ENCODE peak calls at places on chromosomes 12 and 14, in eight cellular contexts. P is A549; U is astrocyte of the cerebellum; H is CD4-positive, alpha-beta memory T cell; Y is fibroblast of lung; I is transverse colon; S is CD8-positive, alpha-beta memory T cell; K is CD8-positive, alpha-beta T cell. G is an unnamed sample.

GRCh38 chr12:25725874-25726273 is 172.8 kb upstream of the LMNTD1 start:
- DNase-seq in K (no peak), U (no peak), I (no peak), H (no peak), P (no peak), Y (peak), S (no peak), G (no peak)

GRCh38 chr14:81211844-81212243 is 8.9 kb downstream of the GTF2A1 start:
- DNase-seq in U (no peak), S (peak), I (no peak), K (no peak), H (peak), Y (peak), P (peak), G (no peak)

GRCh38 chr12:116065561-116065960 is 211.9 kb downstream of the MED13L start:
- DNase-seq in K (no peak), U (no peak), I (no peak), P (no peak), Y (peak), H (no peak), S (no peak), G (no peak)

GRCh38 chr12:4440187-4440941 is 5.3 kb downstream of the FGF6 start:
- DNase-seq in Y (no peak), H (no peak), S (no peak), U (no peak), P (no peak), K (no peak), I (no peak), G (no peak)

GRCh38 chr12:64796205-64796845 is 28.1 kb upstream of the TBC1D30 start:
- DNase-seq in K (peak), I (peak), U (peak), P (peak), S (peak), H (peak), Y (peak), G (peak)

GRCh38 chr12:5506821-5507231 is 74.9 kb downstream of the NTF3 start:
- DNase-seq in S (no peak), P (no peak), K (no peak), U (no peak), H (no peak), Y (no peak), I (no peak), G (no peak)

GRCh38 chr14:104367811-104368750 is 211.5 kb upstream of the C14orf180 start:
- DNase-seq in Y (no peak), H (no peak), U (no peak), S (no peak), I (no peak), K (no peak), P (no peak), G (no peak)

GRCh38 chr14:55438066-55438683 is 2.2 kb downstream of the TBPL2 start:
- DNase-seq in I (no peak), P (peak), U (peak), S (no peak), Y (peak), H (no peak), K (no peak), G (peak)

GRCh38 chr12:24742378-24742777 is 206.5 kb downstream of the BCAT1 start:
- DNase-seq in I (peak), Y (no peak), U (no peak), S (no peak), H (no peak), P (no peak), K (no peak), G (no peak)

GRCh38 chr14:69475194-69475818 is 9.2 kb upstream of the PLEKHD1 start:
- DNase-seq in Y (peak), S (no peak), P (peak), I (no peak), K (no peak), H (no peak), U (no peak), G (peak)

GRCh38 chr12:110449799-110450497 is at the start of gene ARPC3:
- DNase-seq in K (peak), H (peak), I (peak), Y (peak), P (peak), U (peak), S (peak), G (peak)

GRCh38 chr12:115419145-115419646 is 735.2 kb upstream of the TBX3 start:
- DNase-seq in P (no peak), I (no peak), Y (no peak), K (no peak), S (no peak), U (no peak), H (no peak), G (no peak)

GRCh38 chr14:72818998-72819397 is 74.9 kb downstream of the DPF3 start:
- DNase-seq in I (no peak), H (no peak), U (no peak), S (no peak), Y (no peak), P (no peak), K (no peak), G (no peak)

GRCh38 chr14:59103396-59103795 is 85.1 kb upstream of the DAAM1 start:
- DNase-seq in P (no peak), U (no peak), Y (peak), S (no peak), K (no peak), H (no peak), I (no peak), G (no peak)

GRCh38 chr12:46378530-46378929 is 6.0 kb upstream of the SLC38A2 start:
- DNase-seq in H (no peak), U (no peak), S (no peak), P (no peak), I (no peak), K (no peak), Y (no peak), G (no peak)

GRCh38 chr12:28497889-28498411 is 307.7 kb downstream of the CCDC91 start:
- DNase-seq in I (no peak), U (peak), H (no peak), Y (peak), K (no peak), P (peak), S (no peak), G (no peak)

GRCh38 chr14:77912754-77913556 is 113.0 kb downstream of the ADCK1 start:
- DNase-seq in K (no peak), I (no peak), U (no peak), P (no peak), S (no peak), H (no peak), Y (no peak), G (no peak)

GRCh38 chr14:23695220-23695999 is 59.2 kb downstream of the DHRS2 start:
- DNase-seq in H (no peak), I (no peak), S (no peak), P (no peak), Y (no peak), K (no peak), U (no peak), G (no peak)

GRCh38 chr12:104356231-104357115 is 52.9 kb downstream of the EID3 start:
- DNase-seq in H (no peak), I (no peak), U (no peak), S (no peak), K (no peak), Y (no peak), P (peak), G (no peak)

GRCh38 chr14:92932448-92933395 is 9.8 kb downstream of the CHGA start:
- DNase-seq in Y (no peak), S (no peak), P (no peak), H (no peak), I (no peak), K (no peak), U (no peak), G (no peak)

GRCh38 chr14:101116065-101116464 is 212.5 kb upstream of the RTL1 start:
- DNase-seq in K (peak), P (no peak), S (no peak), H (no peak), Y (no peak), I (no peak), U (no peak), G (no peak)

DNA sequence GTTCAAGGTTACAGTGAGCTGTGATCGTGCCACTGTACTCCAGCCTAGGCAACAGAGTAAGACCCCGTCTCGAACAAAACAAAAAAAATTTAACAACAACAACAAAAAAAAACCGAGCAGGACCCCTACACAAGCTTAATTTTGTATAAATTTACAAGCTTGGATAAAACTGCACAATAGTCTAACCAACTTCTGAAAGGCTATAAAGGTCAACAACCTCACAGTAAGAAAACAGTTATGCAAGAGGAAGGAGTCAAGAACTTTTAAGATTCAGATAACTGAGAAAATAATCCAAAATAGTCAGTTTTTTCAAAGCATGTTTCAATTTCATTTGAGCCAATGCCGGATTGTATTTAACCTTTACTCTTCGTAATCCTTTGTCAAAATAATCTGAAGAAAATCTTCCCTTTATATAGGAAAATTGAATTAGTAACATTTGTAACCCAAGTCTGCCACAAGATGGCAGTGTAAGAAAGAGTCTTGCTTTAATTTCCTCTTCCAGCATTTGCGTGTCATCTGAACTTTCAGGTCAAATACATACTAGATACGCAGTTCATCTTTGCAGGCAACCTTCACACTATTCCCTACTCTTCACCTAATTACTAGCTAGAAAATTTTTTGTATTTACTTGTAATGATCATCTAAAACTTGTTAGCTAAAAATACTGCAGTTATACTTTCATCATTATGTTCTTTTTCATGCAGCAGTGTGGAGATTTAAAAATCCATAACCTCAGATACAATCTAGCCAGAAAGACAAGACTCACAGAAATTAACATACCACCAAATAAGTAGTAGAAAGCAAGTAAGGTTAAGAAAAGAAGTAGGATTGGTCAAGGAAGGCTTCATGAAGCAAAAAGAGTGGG is 5.8 kb downstream of the CCNB1IP1 start:
- DNase-seq in I (no peak), U (peak), S (peak), P (peak), H (peak), Y (peak), K (no peak), G (peak)
- H3K4me3 ChIP-seq in I (no peak), U (no peak), S (no peak), P (no peak), H (no peak), Y (no peak), K (no peak), G (no peak)

DNA sequence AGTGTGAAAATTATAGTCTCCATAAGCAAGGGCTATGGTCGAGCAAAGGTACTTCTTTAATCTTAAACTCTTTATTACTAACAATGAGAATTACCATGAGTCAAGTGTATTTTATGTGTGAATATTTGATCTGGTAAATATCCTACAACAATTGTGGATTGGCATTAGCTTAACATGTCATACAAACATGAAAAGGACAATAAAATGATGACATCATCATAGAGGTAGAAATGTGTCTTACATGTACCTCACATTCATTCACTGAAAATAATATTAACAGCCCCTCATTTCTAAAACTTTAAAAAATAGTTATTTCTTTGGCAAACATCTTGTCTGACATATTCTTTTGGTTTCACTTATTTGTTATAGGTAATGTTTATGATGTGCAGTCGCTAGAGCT is 355.0 kb downstream of the NAV3 start:
- DNase-seq in U (no peak), K (no peak), H (no peak), P (no peak), S (no peak), I (no peak), Y (no peak), G (no peak)
- H3K4me3 ChIP-seq in U (no peak), K (no peak), H (no peak), P (no peak), S (no peak), I (no peak), Y (no peak), G (no peak)

GRCh38 chr12:122244565-122245371 is 18.9 kb upstream of the DIABLO start:
- DNase-seq in P (no peak), U (no peak), I (no peak), K (peak), Y (no peak), S (no peak), H (peak), G (peak)
- H3K4me3 ChIP-seq in P (no peak), U (no peak), I (no peak), K (peak), Y (no peak), S (peak), H (peak), G (peak)

GRCh38 chr12:45357547-45358417 is 141.9 kb downstream of the ANO6 start:
- DNase-seq in Y (peak), I (no peak), S (no peak), U (no peak), H (no peak), K (no peak), P (no peak), G (no peak)
- H3K4me3 ChIP-seq in Y (no peak), I (no peak), S (no peak), U (no peak), H (no peak), K (no peak), P (no peak), G (no peak)

DNA sequence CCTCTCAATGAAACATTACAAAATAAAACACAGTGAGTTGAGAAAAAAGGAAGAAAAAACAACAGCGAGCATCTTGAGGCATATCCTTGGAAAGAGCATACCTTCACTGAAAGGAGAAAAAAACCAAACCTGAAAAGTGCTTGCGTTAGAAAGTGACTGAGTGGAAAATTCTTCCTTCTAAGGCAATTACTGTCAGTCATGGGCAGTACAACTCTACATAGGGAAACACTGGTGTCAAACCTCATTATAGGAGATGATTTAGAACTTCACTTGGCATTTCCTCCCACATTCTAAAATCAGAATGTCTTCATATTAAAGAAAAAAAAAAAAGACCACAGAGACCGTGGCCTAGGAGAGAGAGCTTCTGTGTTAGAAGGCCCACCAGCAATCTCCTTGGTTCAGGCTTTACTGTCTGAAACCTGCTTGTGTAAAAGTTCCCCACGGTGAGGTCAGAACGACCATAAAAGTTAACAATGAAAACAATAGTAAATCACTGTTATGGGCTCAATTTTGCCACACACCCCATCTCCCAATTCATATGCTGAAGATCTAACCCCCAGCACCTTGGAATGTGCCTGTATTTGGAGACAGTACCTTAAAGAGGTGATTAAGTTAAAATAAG is 91.1 kb upstream of the CRY1 start:
- DNase-seq in U (no peak), K (no peak), I (no peak), P (no peak), Y (no peak), S (no peak), H (no peak), G (no peak)
- H3K4me3 ChIP-seq in U (no peak), K (no peak), I (no peak), P (no peak), Y (no peak), S (no peak), H (no peak), G (no peak)

GRCh38 chr12:31658743-31659086 is 773 bp upstream of the ETFBKMT start:
- DNase-seq in U (no peak), P (no peak), Y (no peak), H (no peak), I (no peak), S (no peak), K (no peak), G (no peak)

GRCh38 chr12:31659087-31659942 is at the start of gene ETFBKMT:
- DNase-seq in K (peak), H (peak), I (peak), S (peak), U (peak), Y (peak), P (peak), G (peak)

GRCh38 chr12:31651893-31652521 is 7.5 kb upstream of the ETFBKMT start:
- DNase-seq in K (no peak), S (no peak), P (no peak), I (no peak), H (no peak), U (no peak), Y (peak), G (no peak)

GRCh38 chr12:31655208-31655607 is 4.3 kb upstream of the ETFBKMT start:
- DNase-seq in H (no peak), K (no peak), U (no peak), Y (no peak), P (no peak), S (no peak), I (no peak), G (no peak)

DNA sequence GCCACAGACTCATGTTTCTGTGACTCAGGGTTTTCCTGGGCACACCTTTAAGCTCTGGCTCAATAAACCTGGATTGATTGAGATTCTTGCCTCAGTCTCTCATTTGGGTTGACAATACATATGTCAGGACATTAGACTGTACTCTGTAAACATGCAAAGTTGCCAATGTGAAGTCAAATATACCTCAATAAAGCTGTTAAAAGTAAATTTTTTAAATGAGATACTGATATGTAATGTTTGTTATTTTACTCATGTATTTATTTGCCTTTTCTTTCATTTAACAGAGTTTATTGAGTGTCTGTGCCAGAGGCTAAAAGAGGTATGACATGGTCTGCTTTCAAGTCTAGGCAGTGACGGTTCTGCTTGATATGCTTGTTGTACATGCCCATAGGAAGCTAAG is 3.7 kb upstream of the ETFBKMT start:
- DNase-seq in S (no peak), U (no peak), H (no peak), Y (no peak), I (no peak), K (no peak), P (no peak), G (no peak)
- H3K4me3 ChIP-seq in S (no peak), U (no peak), H (no peak), Y (no peak), I (no peak), K (no peak), P (no peak), G (no peak)

DNA sequence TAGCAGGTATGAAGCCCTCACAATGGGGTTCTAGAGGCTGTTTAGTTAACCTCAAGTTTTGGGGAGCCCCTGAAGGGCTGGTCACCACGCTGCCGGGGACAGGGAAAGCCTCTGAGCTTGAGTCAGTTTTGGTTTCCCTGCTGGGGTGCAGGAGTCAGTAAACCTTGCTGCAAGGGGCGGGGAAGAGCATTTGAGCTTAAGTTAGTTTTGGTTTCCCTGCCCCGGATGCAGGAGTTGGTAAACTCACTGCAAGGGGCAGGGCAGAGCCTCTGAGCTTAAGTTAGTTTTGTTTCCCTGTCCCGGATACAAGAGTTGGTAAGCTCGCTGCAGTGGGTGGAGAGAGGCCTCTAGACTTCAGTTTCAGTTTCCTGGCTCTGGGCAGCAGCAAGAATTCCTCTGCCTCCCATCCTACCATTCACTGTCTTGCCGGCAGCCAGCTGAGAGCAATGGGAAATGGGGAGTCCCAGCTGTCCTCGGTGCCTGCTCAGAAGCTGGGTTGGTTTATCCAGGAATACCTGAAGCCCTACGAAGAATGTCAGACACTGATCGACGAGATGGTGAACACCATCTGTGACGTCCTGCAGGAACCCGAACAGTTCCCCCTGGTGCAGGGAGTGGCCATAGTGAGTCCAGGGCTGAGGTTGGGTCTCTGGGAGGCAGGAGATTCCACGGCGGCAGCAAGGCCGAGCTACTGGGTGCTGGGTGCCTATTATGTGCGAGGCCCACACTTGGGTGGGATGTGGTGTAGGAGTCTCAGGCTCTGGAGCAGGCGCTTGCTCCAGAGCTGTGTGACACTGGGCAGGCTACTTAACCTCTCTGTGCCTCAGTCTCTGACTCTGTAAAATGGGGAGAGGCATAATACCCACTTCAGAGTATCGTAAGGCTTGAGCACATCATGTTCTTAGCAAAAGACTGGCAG is at the start of gene OAS2:
- DNase-seq in P (no peak), K (peak), S (peak), H (peak), Y (peak), U (no peak), I (peak), G (peak)
- H3K4me3 ChIP-seq in P (no peak), K (peak), S (peak), H (peak), Y (peak), U (no peak), I (peak), G (peak)